ENCODE peak calls at places on chromosomes 1 and 21, in six cellular contexts. K is K562, Z is WTC11, I is IMR-90, P is HepG2, L is A549. O is an unnamed sample.

GRCh38 chr1:62271932-62272728 is 47.1 kb downstream of the KANK4 start:
- DNase-seq in P (no peak), I (no peak), K (no peak), L (no peak), Z (no peak), O (no peak)

GRCh38 chr1:65147424-65148177 is 402 bp upstream of the AK4 start:
- DNase-seq in Z (peak), K (peak), L (peak), P (no peak), I (no peak), O (peak)

GRCh38 chr1:89622895-89623294 is 10.0 kb upstream of the LRRC8C start:
- DNase-seq in P (no peak), Z (no peak), K (no peak), I (peak), L (peak), O (no peak)

GRCh38 chr1:117817629-117818028 is 111.8 kb downstream of the GDAP2 start:
- DNase-seq in L (no peak), I (no peak), K (no peak), Z (no peak), P (no peak), O (no peak)

GRCh38 chr21:35843911-35844667 is 216.2 kb downstream of the SETD4 start:
- DNase-seq in Z (no peak), K (no peak), L (no peak), I (no peak), P (no peak), O (no peak)

GRCh38 chr1:72724951-72725863 is 442.9 kb upstream of the NEGR1 start:
- DNase-seq in K (no peak), L (no peak), I (no peak), Z (peak), P (no peak), O (peak)

GRCh38 chr1:29590583-29591555 is 354.5 kb downstream of the PTPRU start:
- DNase-seq in P (no peak), K (no peak), I (peak), Z (no peak), L (no peak), O (no peak)

GRCh38 chr1:228081578-228082259 is 789 bp upstream of the ARF1 start:
- DNase-seq in L (no peak), P (no peak), K (peak), Z (peak), I (no peak), O (no peak)

DNA sequence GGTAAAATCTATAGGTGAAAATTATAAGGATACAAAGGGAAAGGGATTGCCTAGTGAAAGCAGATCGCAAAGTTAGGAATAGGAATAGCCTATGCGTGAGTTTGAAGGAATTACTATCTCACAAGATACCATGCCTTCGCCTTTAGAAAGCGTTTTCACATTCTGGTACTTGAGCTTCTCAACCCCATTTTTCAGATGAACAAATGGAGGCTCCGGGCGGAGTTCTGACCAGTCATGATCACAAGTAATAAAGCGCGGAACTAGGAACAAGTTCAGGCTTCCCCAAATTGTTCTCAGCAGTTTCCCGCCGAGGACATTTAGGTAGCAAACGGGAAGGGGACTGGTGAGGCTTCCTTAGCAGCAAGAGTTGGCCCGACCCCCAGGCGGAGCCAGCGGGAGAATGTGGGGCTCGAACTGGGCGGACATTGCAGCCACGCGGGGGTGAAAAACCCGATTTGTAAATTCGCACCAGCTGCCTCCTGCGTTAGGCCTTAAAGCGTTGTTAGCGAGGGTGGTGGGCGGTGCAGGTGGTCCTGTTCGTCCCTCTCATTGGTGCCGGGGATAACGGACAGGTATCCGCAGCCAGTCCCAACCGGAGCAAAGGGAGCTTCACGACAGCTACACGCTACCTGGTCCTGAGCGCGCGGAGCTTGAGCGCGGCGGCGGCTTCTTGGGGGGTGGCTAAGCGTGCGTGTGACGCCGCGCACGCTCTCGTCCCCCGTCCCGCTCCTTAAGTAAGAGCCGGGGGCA is 15.4 kb downstream of the SEMA6C start:
- DNase-seq in I (peak), L (no peak), K (peak), Z (peak), P (no peak), O (peak)
- TF ChIP-seq USF2 in I (no peak), L (no peak), K (no peak), Z (peak), P (no peak), O (no peak)

DNA sequence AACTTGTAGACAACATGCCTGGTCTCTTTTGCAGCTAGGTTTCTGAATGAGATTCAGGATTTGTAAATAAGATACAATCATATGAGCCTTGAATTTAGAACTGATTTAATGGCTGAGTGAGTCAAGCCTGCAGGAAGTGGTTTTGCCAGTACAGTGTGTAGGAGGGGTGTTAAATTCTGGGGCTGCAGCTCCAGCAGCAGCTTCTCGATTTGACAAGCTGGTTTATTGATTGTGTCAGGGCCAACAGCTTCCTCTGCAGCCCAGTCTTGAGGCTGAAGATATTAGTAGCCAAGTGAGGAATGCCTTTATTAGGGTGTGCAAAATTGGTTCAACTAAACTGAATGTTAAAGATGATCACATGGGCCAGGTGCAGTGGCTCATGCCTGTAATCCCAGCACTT is 11.5 kb upstream of the PLA2G5 start:
- DNase-seq in L (no peak), P (no peak), K (no peak), Z (no peak), I (peak), O (peak)
- TF ChIP-seq USF2 in L (no peak), P (no peak), K (no peak), Z (no peak), I (no peak), O (no peak)

GRCh38 chr1:97827887-97828286 is 92.9 kb downstream of the DPYD start:
- DNase-seq in Z (no peak), I (no peak), K (no peak), P (no peak), L (no peak), O (no peak)
- TF ChIP-seq USF2 in Z (no peak), I (no peak), K (no peak), P (no peak), L (no peak), O (no peak)

GRCh38 chr1:178484698-178485225 is 12.0 kb downstream of the CLEC20A start:
- DNase-seq in Z (no peak), I (no peak), K (no peak), L (no peak), P (no peak), O (no peak)

GRCh38 chr1:178486100-178487069 is 10.4 kb downstream of the CLEC20A start:
- DNase-seq in L (no peak), K (no peak), Z (no peak), I (no peak), P (no peak), O (peak)

GRCh38 chr1:178483251-178483957 is 13.4 kb downstream of the CLEC20A start:
- DNase-seq in Z (no peak), L (no peak), K (no peak), P (no peak), I (no peak), O (peak)

GRCh38 chr1:178487070-178487615 is 9.6 kb downstream of the CLEC20A start:
- DNase-seq in P (no peak), K (no peak), L (no peak), I (no peak), Z (no peak), O (no peak)

DNA sequence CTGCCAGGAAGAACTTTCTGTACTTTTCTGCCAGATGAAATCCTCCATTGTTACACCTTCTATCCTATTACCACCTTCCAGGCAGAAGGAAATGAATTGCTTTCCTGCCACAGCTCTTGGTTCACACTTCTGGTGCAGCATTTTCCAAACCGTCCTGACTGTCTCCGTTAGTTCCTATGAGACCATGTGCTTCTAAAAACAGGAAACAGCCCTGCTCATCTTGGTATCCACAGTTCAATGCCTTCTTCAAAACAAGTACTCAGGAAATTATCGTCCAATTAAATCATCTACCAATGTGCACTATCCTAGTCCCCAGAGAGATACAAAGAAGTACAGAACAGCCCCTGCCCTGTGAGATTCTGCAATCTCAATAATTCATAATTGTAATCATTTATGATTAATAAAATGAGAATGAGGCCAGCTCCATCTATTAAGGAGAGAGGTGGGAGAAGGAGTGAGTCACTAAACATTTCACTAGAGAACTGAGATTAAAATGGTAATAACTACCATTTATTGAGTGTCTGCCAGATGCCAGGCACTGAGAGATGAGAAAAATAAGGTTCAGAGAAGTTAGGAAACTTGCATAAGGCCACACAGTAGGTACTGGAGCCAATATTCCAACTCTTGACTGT is 11.2 kb downstream of the CLEC20A start:
- DNase-seq in K (no peak), P (no peak), I (no peak), L (no peak), Z (no peak), O (no peak)
- TF ChIP-seq USF2 in K (no peak), P (no peak), I (no peak), L (no peak), Z (no peak), O (no peak)

GRCh38 chr1:155007253-155007828 is 4.7 kb downstream of the ZBTB7B start:
- DNase-seq in K (no peak), I (no peak), L (no peak), Z (no peak), P (no peak), O (no peak)
- TF ChIP-seq USF2 in K (no peak), I (no peak), L (no peak), Z (no peak), P (no peak), O (no peak)

GRCh38 chr21:45162115-45162514 is 87.7 kb downstream of the ADARB1 start:
- DNase-seq in P (no peak), L (no peak), Z (no peak), I (no peak), K (no peak), O (no peak)
- TF ChIP-seq USF2 in P (no peak), L (no peak), Z (no peak), I (no peak), K (no peak), O (no peak)

O was measured in H1.